ENCODE peak calls at places on chromosome 20, in four cellular contexts. One of them, this sample, is unnamed.

GRCh38 chr20:59027746-59028320 is 4.3 kb downstream of the ATP5F1E start:
- DNase-seq in GM12878: no peak
- DNase-seq in K562: no peak
- DNase-seq in H1: no peak
- DNase-seq in this sample: no peak

GRCh38 chr20:32017711-32018251 is 7.5 kb downstream of the CCM2L start:
- DNase-seq in K562: peak
- DNase-seq in GM12878: no peak
- DNase-seq in H1: peak
- DNase-seq in this sample: peak

GRCh38 chr20:409697-410559 is 1.8 kb downstream of the RBCK1 start:
- DNase-seq in H1: no peak
- DNase-seq in K562: no peak
- DNase-seq in GM12878: no peak
- DNase-seq in this sample: no peak

GRCh38 chr20:14915356-14915755 is 577.9 kb upstream of the FLRT3 start:
- DNase-seq in H1: no peak
- DNase-seq in GM12878: no peak
- DNase-seq in K562: no peak
- DNase-seq in this sample: no peak

GRCh38 chr20:58639182-58640146 is 11.6 kb upstream of the STX16 start:
- DNase-seq in K562: no peak
- DNase-seq in GM12878: no peak
- DNase-seq in H1: no peak
- DNase-seq in this sample: no peak

GRCh38 chr20:9353180-9353915 is 161.0 kb upstream of the LAMP5 start:
- DNase-seq in K562: no peak
- DNase-seq in GM12878: no peak
- DNase-seq in H1: no peak
- DNase-seq in this sample: no peak

GRCh38 chr20:53829706-53830521 is 236.3 kb upstream of the ZNF217 start:
- DNase-seq in GM12878: no peak
- DNase-seq in H1: no peak
- DNase-seq in K562: no peak
- DNase-seq in this sample: peak

GRCh38 chr20:18164356-18164755 is 26.7 kb downstream of the KAT14 start:
- DNase-seq in H1: no peak
- DNase-seq in GM12878: no peak
- DNase-seq in K562: no peak
- DNase-seq in this sample: no peak

GRCh38 chr20:37436527-37436926 is 84.5 kb upstream of the NNAT start:
- DNase-seq in H1: no peak
- DNase-seq in GM12878: no peak
- DNase-seq in K562: no peak
- DNase-seq in this sample: no peak

GRCh38 chr20:5073154-5074049 is 46.4 kb downstream of the PCNA start:
- DNase-seq in GM12878: no peak
- DNase-seq in H1: no peak
- DNase-seq in K562: no peak
- DNase-seq in this sample: peak

GRCh38 chr20:35697696-35698297 is 1.4 kb downstream of the NFS1 start:
- DNase-seq in GM12878: no peak
- DNase-seq in H1: no peak
- DNase-seq in K562: no peak
- DNase-seq in this sample: peak

GRCh38 chr20:1469925-1470571 is 3.4 kb upstream of the NSFL1C start:
- DNase-seq in K562: peak
- DNase-seq in H1: peak
- DNase-seq in GM12878: peak
- DNase-seq in this sample: peak

GRCh38 chr20:9478801-9479200 is 35.6 kb upstream of the LAMP5 start:
- DNase-seq in K562: no peak
- DNase-seq in H1: no peak
- DNase-seq in GM12878: no peak
- DNase-seq in this sample: no peak

GRCh38 chr20:2756056-2756611 is 44.3 kb downstream of the CPXM1 start:
- DNase-seq in GM12878: no peak
- DNase-seq in K562: peak
- DNase-seq in H1: no peak
- DNase-seq in this sample: peak

GRCh38 chr20:44033344-44033743 is 118.7 kb downstream of the TOX2 start:
- DNase-seq in GM12878: no peak
- DNase-seq in K562: no peak
- DNase-seq in H1: no peak
- DNase-seq in this sample: no peak

GRCh38 chr20:53413188-53413631 is 180.4 kb downstream of the ZNF217 start:
- DNase-seq in K562: peak
- DNase-seq in H1: peak
- DNase-seq in GM12878: peak
- DNase-seq in this sample: peak

GRCh38 chr20:3935956-3936340 is 46.8 kb downstream of the PANK2 start:
- DNase-seq in K562: no peak
- DNase-seq in GM12878: no peak
- DNase-seq in H1: no peak
- DNase-seq in this sample: no peak

GRCh38 chr20:7470912-7471311 is 469.3 kb downstream of the HAO1 start:
- DNase-seq in GM12878: no peak
- DNase-seq in K562: no peak
- DNase-seq in H1: no peak
- DNase-seq in this sample: no peak

GRCh38 chr20:49846206-49846807 is 33.7 kb downstream of the SLC9A8 start:
- DNase-seq in H1: no peak
- DNase-seq in K562: peak
- DNase-seq in GM12878: no peak
- DNase-seq in this sample: peak
- TF ChIP-seq BRCA1 in H1: no peak
- TF ChIP-seq BRCA1 in K562: no peak
- TF ChIP-seq BRCA1 in GM12878: no peak
- TF ChIP-seq BRCA1 in this sample: no peak

DNA sequence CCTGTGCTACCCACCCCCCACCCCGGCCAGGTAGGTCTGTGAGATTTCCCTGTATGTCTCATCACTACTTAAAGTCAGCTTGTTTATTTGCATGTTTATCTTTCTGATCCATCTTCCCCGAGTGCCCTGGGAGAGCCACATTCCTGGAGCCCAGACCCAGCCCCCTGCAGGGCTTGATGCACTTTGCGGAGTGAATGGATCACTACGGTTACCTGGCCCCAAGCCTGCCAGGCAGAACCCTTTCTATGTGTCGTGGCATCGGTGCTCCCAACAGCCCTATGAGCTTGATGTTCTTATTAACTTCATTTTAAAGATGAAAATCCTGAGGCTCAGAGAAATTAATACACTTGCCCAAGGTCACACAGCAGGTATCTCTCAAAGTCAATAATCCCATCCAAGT is 13.6 kb upstream of the SLCO4A1 start:
- DNase-seq in K562: no peak
- DNase-seq in H1: no peak
- DNase-seq in GM12878: no peak
- DNase-seq in this sample: no peak
- TF ChIP-seq BRCA1 in K562: no peak
- TF ChIP-seq BRCA1 in H1: no peak
- TF ChIP-seq BRCA1 in GM12878: no peak
- TF ChIP-seq BRCA1 in this sample: no peak

GRCh38 chr20:12394786-12395185 is 477.1 kb downstream of the BTBD3 start:
- DNase-seq in K562: no peak
- DNase-seq in H1: no peak
- DNase-seq in GM12878: no peak
- DNase-seq in this sample: no peak
- TF ChIP-seq BRCA1 in K562: no peak
- TF ChIP-seq BRCA1 in H1: no peak
- TF ChIP-seq BRCA1 in GM12878: no peak
- TF ChIP-seq BRCA1 in this sample: no peak

DNA sequence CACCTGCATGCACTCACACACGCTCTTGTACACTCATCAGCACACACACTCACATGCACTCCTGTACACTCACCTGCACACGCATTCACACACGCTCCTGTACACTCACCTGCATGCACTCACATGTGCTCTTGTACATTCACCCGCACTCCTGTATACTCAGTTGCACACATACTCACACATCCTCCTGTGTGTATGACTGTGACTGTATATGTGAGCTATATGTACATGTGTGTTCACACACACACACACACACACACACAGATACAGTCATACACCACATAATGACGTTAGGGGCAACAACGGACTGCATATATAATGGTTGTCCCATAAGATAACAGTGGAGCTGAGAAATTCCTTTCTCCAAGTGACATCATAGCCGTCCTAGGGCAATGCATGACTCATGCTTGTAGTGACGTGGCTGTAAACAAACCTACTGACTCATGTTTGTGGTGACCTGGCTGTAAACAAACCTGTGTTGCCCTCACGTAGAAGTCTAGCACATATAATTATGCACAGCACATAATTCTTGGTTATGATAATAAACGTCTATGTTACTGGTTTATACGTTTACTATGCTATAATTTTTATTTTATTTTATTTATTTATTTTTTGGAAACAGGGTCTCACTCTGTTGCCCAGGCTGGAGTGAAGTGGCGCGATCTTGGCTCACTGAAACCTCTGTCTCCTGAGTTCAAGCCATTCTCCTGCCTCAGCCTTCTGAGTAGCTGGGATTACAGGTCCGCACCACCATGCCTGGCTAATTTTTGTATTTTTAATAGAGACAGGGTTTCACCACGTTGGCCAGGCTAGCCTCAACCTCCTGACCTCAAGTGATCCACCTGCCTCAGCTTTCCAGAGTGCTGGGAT is 22.8 kb upstream of the TAF4 start:
- DNase-seq in GM12878: no peak
- DNase-seq in H1: no peak
- DNase-seq in K562: peak
- DNase-seq in this sample: peak
- TF ChIP-seq BRCA1 in GM12878: no peak
- TF ChIP-seq BRCA1 in H1: no peak
- TF ChIP-seq BRCA1 in K562: no peak
- TF ChIP-seq BRCA1 in this sample: no peak

GRCh38 chr20:47347661-47348462 is 8.6 kb downstream of the ZMYND8 start:
- DNase-seq in GM12878: no peak
- DNase-seq in K562: no peak
- DNase-seq in H1: no peak
- DNase-seq in this sample: no peak
- TF ChIP-seq BRCA1 in GM12878: no peak
- TF ChIP-seq BRCA1 in K562: no peak
- TF ChIP-seq BRCA1 in H1: no peak
- TF ChIP-seq BRCA1 in this sample: no peak

GRCh38 chr20:10641467-10641866 is 32.3 kb downstream of the JAG1 start:
- DNase-seq in K562: no peak
- DNase-seq in GM12878: no peak
- DNase-seq in H1: no peak
- DNase-seq in this sample: no peak

GRCh38 chr20:10644458-10645204 is 29.2 kb downstream of the JAG1 start:
- DNase-seq in GM12878: peak
- DNase-seq in K562: no peak
- DNase-seq in H1: no peak
- DNase-seq in this sample: no peak

GRCh38 chr20:10643560-10643873 is 30.3 kb downstream of the JAG1 start:
- DNase-seq in K562: no peak
- DNase-seq in H1: no peak
- DNase-seq in GM12878: no peak
- DNase-seq in this sample: no peak

GRCh38 chr20:10641893-10642292 is 31.9 kb downstream of the JAG1 start:
- DNase-seq in K562: no peak
- DNase-seq in GM12878: no peak
- DNase-seq in H1: no peak
- DNase-seq in this sample: no peak

DNA sequence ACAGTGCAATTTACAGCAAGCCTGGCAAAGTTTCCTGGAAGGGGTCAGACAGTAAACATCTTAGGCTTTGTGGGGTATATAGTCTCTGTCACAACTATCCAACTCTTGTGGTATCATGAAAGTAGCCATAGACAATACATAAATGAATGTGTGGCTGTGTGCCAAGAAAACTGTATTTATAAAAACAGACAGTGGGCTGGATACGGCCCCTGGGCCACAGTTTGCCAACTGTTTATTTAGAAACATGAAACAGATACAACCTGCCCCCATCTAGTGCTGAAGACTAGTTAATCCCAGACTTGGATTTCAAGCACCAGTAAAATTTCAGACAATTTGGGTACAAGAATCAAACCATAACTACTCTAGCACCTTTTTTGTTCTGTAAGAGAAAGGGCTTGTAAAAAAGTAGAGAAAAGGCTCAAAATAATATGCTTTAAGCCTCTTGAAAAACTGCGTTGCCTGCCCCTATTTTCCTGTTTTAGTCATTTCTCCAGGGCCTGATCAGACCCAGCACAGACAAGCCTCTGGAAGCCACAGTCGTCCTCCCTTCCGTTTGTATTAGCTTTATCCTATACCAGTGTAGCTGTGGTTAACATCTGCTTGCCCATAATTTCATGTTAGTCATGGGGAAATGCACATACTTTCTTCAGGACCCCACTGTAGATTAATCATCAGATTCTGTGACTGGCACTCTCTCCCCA is 30.8 kb downstream of the JAG1 start:
- DNase-seq in K562: no peak
- DNase-seq in H1: no peak
- DNase-seq in GM12878: no peak
- DNase-seq in this sample: no peak
- TF ChIP-seq BRCA1 in K562: no peak
- TF ChIP-seq BRCA1 in H1: no peak
- TF ChIP-seq BRCA1 in GM12878: no peak
- TF ChIP-seq BRCA1 in this sample: no peak

GRCh38 chr20:52275243-52275817 is 83.8 kb upstream of the ZFP64 start:
- DNase-seq in K562: no peak
- DNase-seq in H1: no peak
- DNase-seq in GM12878: no peak
- DNase-seq in this sample: no peak

GRCh38 chr20:52267418-52267817 is 75.8 kb upstream of the ZFP64 start:
- DNase-seq in H1: no peak
- DNase-seq in K562: no peak
- DNase-seq in GM12878: no peak
- DNase-seq in this sample: no peak

GRCh38 chr20:52268184-52268583 is 76.6 kb upstream of the ZFP64 start:
- DNase-seq in K562: no peak
- DNase-seq in GM12878: no peak
- DNase-seq in H1: no peak
- DNase-seq in this sample: no peak

GRCh38 chr20:52269327-52269726 is 77.7 kb upstream of the ZFP64 start:
- DNase-seq in K562: no peak
- DNase-seq in GM12878: no peak
- DNase-seq in H1: no peak
- DNase-seq in this sample: no peak

GRCh38 chr20:52269926-52270325 is 78.3 kb upstream of the ZFP64 start:
- DNase-seq in GM12878: no peak
- DNase-seq in H1: no peak
- DNase-seq in K562: no peak
- DNase-seq in this sample: no peak
- TF ChIP-seq BRCA1 in GM12878: no peak
- TF ChIP-seq BRCA1 in H1: no peak
- TF ChIP-seq BRCA1 in K562: no peak
- TF ChIP-seq BRCA1 in this sample: no peak

This sample was measured in HepG2.